ENCODE peak calls at places on chromosomes 4 and X, in five cellular contexts. L, F, P, T and X are unnamed samples.

GRCh38 chr4:168618577-168619265 is 121.9 kb downstream of the PALLD start:
- DNase-seq in L (no peak), T (no peak), F (no peak), P (peak), X (peak)

GRCh38 chr4:76984127-76984526 is 34.6 kb downstream of the SEPTIN11 start:
- DNase-seq in T (no peak), F (no peak), L (no peak), P (no peak), X (peak)

GRCh38 chr4:102725229-102725628 is 35.5 kb downstream of the MANBA start:
- DNase-seq in F (no peak), L (no peak), P (no peak), T (no peak), X (no peak)

GRCh38 chr4:38663801-38664703 is at the start of gene KLF3:
- DNase-seq in T (peak), L (peak), P (peak), F (peak), X (peak)

GRCh38 chr4:15400276-15400675 is 27.6 kb upstream of the C1QTNF7 start:
- DNase-seq in L (no peak), T (no peak), P (no peak), F (no peak), X (no peak)

GRCh38 chr4:88975925-88976511 is 81.0 kb downstream of the FAM13A start:
- DNase-seq in F (no peak), T (no peak), P (no peak), L (no peak), X (no peak)

GRCh38 chrX:68945603-68946228 is 116.9 kb downstream of the EFNB1 start:
- DNase-seq in F (no peak), P (peak), L (no peak), T (no peak), X (peak)

GRCh38 chrX:124475358-124475757 is 129.0 kb downstream of the SH2D1A start:
- DNase-seq in T (no peak), P (no peak), F (no peak), L (no peak), X (no peak)

GRCh38 chrX:9627827-9628406 is 137.7 kb downstream of the GPR143 start:
- DNase-seq in T (no peak), L (no peak), F (no peak), P (no peak), X (peak)

GRCh38 chrX:103441878-103442535 is 65.7 kb downstream of the BEX3 start:
- DNase-seq in T (no peak), P (no peak), L (no peak), F (no peak), X (no peak)